ENCODE peak calls at places on chromosome 13, in eight cellular contexts. M, V, T, B, P, I, D and J are unnamed samples.

GRCh38 chr13:100573121-100573520 is 15.5 kb downstream of the GGACT start:
- DNase-seq in M (peak; percentile 82), V (peak; percentile 69), T (peak; percentile 20), B (peak; percentile 59), P (peak; percentile 39), I (peak; percentile 67), D (peak; percentile 75), J (no peak)

GRCh38 chr13:65499251-65499650 is 1730.9 kb downstream of the PCDH9 start:
- DNase-seq in M (no peak), V (no peak), T (no peak), B (no peak), P (no peak), I (no peak), D (no peak), J (no peak)

GRCh38 chr13:19713186-19713965 is 69.4 kb downstream of the PSPC1 start:
- DNase-seq in M (no peak), V (no peak), T (no peak), B (no peak), P (no peak), I (no peak), D (no peak), J (no peak)

GRCh38 chr13:81577601-81578000 is 1236.7 kb upstream of the SPRY2 start:
- DNase-seq in M (no peak), V (no peak), T (no peak), B (no peak), P (no peak), I (no peak), D (no peak), J (no peak)

GRCh38 chr13:79581870-79582315 is 100.9 kb downstream of the NDFIP2 start:
- DNase-seq in M (no peak), V (no peak), T (no peak), B (no peak), P (no peak), I (no peak), D (no peak), J (no peak)

GRCh38 chr13:51729853-51730553 is 74.0 kb downstream of the DHRS12 start:
- DNase-seq in M (peak; percentile 7), V (no peak), T (no peak), B (no peak), P (no peak), I (no peak), D (peak; percentile 21), J (peak; percentile 62)

GRCh38 chr13:100214886-100215285 is 126.0 kb downstream of the PCCA start:
- DNase-seq in M (no peak), V (no peak), T (no peak), B (no peak), P (peak; percentile 28), I (no peak), D (no peak), J (no peak)

GRCh38 chr13:96816261-96816660 is 178.0 kb downstream of the OXGR1 start:
- DNase-seq in M (no peak), V (no peak), T (no peak), B (no peak), P (no peak), I (no peak), D (no peak), J (no peak)

GRCh38 chr13:75691183-75691582 is 55.1 kb downstream of the LMO7 start:
- DNase-seq in M (no peak), V (no peak), T (no peak), B (no peak), P (peak; percentile 33), I (no peak), D (no peak), J (no peak)

GRCh38 chr13:41505209-41505835 is 48.0 kb downstream of the RGCC start:
- DNase-seq in M (no peak), V (no peak), T (no peak), B (no peak), P (no peak), I (no peak), D (no peak), J (peak; percentile 86)

GRCh38 chr13:75482070-75482819 is at the start of gene TBC1D4:
- DNase-seq in M (peak; percentile 95), V (peak; percentile 82), T (peak; percentile 80), B (peak; percentile 71), P (peak; percentile 50), I (peak; percentile 94), D (peak; percentile 40), J (peak; percentile 56)

GRCh38 chr13:25806304-25806974 is 245.4 kb downstream of the SHISA2 start:
- DNase-seq in M (no peak), V (no peak), T (no peak), B (no peak), P (no peak), I (no peak), D (no peak), J (no peak)

GRCh38 chr13:27599845-27600553 is 20.3 kb downstream of the LNX2 start:
- DNase-seq in M (peak; percentile 27), V (no peak), T (no peak), B (no peak), P (no peak), I (peak; percentile 12), D (no peak), J (no peak)

GRCh38 chr13:105336706-105337582 is 1198.5 kb downstream of the EFNB2 start:
- DNase-seq in M (no peak), V (no peak), T (no peak), B (no peak), P (no peak), I (no peak), D (no peak), J (no peak)

GRCh38 chr13:66805657-66806056 is 424.5 kb downstream of the PCDH9 start:
- DNase-seq in M (no peak), V (no peak), T (no peak), B (no peak), P (no peak), I (no peak), D (no peak), J (no peak)

GRCh38 chr13:32645854-32646253 is 59.6 kb downstream of the PDS5B start:
- DNase-seq in M (no peak), V (no peak), T (no peak), B (no peak), P (no peak), I (no peak), D (peak; percentile 11), J (no peak)

GRCh38 chr13:29497137-29497654 is 98.3 kb downstream of the SLC7A1 start:
- DNase-seq in M (no peak), V (no peak), T (no peak), B (no peak), P (no peak), I (no peak), D (no peak), J (no peak)

GRCh38 chr13:51907040-51907732 is 45.4 kb downstream of the CCDC70 start:
- DNase-seq in M (no peak), V (no peak), T (no peak), B (no peak), P (no peak), I (no peak), D (no peak), J (no peak)

GRCh38 chr13:98853791-98854191 is 101.3 kb upstream of the SLC15A1 start:
- DNase-seq in M (no peak), V (peak; percentile 56), T (no peak), B (no peak), P (no peak), I (no peak), D (peak; percentile 40), J (peak; percentile 70)

GRCh38 chr13:102399791-102400618 is 1.8 kb downstream of the FGF14 start:
- DNase-seq in M (no peak), V (peak; percentile 32), T (no peak), B (no peak), P (peak; percentile 28), I (no peak), D (peak; percentile 17), J (no peak)

GRCh38 chr13:20553309-20553708 is 13.6 kb upstream of the IFT88 start:
- DNase-seq in M (no peak), V (no peak), T (no peak), B (no peak), P (no peak), I (no peak), D (no peak), J (no peak)

GRCh38 chr13:94656766-94657165 is 55.1 kb downstream of the GPR180 start:
- DNase-seq in M (no peak), V (peak; percentile 17), T (no peak), B (no peak), P (peak; percentile 10), I (no peak), D (peak; percentile 18), J (peak; percentile 91)

GRCh38 chr13:69243366-69243765 is 864.3 kb upstream of the ATXN8OS start:
- DNase-seq in M (no peak), V (no peak), T (no peak), B (no peak), P (no peak), I (no peak), D (no peak), J (no peak)

GRCh38 chr13:30388401-30389283 is 33.7 kb upstream of the UBE2L5 start:
- DNase-seq in M (peak; percentile 8), V (no peak), T (no peak), B (no peak), P (no peak), I (no peak), D (no peak), J (no peak)

GRCh38 chr13:42038661-42039456 is 9.6 kb upstream of the DGKH start:
- DNase-seq in M (no peak), V (no peak), T (no peak), B (no peak), P (no peak), I (no peak), D (no peak), J (no peak)

GRCh38 chr13:97426695-97427094 is 7.3 kb upstream of the RAP2A start:
- DNase-seq in M (no peak), V (no peak), T (no peak), B (no peak), P (no peak), I (no peak), D (no peak), J (no peak)

GRCh38 chr13:38147050-38147449 is 202.6 kb upstream of the UFM1 start:
- DNase-seq in M (no peak), V (no peak), T (no peak), B (no peak), P (no peak), I (no peak), D (no peak), J (no peak)